ENCODE peak calls at places on chromosomes 3 and 15, in four cellular contexts. A is neural progenitor cell, M is A549, D is tibial artery. U is an unnamed sample.

GRCh38 chr3:151268267-151269235 is 9.8 kb downstream of the P2RY14 start:
- DNase-seq in A (no peak), M (no peak), D (no peak), U (no peak)

GRCh38 chr15:29822685-29823459 is 604 bp upstream of the TJP1 start:
- DNase-seq in A (peak; percentile 31), M (peak; percentile 65), D (peak; percentile 73), U (peak; percentile 79)

GRCh38 chr3:195159819-195160175 is 111.2 kb downstream of the XXYLT1 start:
- DNase-seq in A (no peak), M (no peak), D (no peak), U (no peak)

GRCh38 chr15:90145259-90145658 is 43.0 kb upstream of the IDH2 start:
- DNase-seq in A (no peak), M (no peak), D (no peak), U (no peak)

GRCh38 chr3:130731817-130732216 is 14.8 kb downstream of the PIK3R4 start:
- DNase-seq in A (no peak), M (no peak), D (no peak), U (no peak)

GRCh38 chr3:139710212-139710611 is 32.4 kb upstream of the NMNAT3 start:
- DNase-seq in A (no peak), M (no peak), D (no peak), U (no peak)

GRCh38 chr3:13574798-13575451 is 26.0 kb downstream of the FBLN2 start:
- DNase-seq in A (peak; percentile 24), M (no peak), D (no peak), U (no peak)

GRCh38 chr3:16171825-16172224 is 2.7 kb upstream of the GALNT15 start:
- DNase-seq in A (no peak), M (no peak), D (no peak), U (no peak)

GRCh38 chr15:44296625-44297524 is 8.4 kb downstream of the GOLM2 start:
- DNase-seq in A (no peak), M (peak; percentile 35), D (no peak), U (no peak)

GRCh38 chr3:158732856-158733200 is 571 bp upstream of the RARRES1 start:
- DNase-seq in A (no peak), M (no peak), D (no peak), U (no peak)

GRCh38 chr3:191455257-191455952 is 5.6 kb upstream of the PYDC2 start:
- DNase-seq in A (no peak), M (no peak), D (no peak), U (no peak)

GRCh38 chr15:59170295-59170881 is 36.3 kb upstream of the LDHAL6B start:
- DNase-seq in A (peak; percentile 27), M (no peak), D (peak; percentile 78), U (peak; percentile 39)

GRCh38 chr15:71599404-71600225 is 210.7 kb upstream of the NR2E3 start:
- DNase-seq in A (no peak), M (no peak), D (no peak), U (no peak)

GRCh38 chr3:89059201-89059600 is 48.2 kb upstream of the EPHA3 start:
- DNase-seq in A (no peak), M (no peak), D (peak; percentile 49), U (no peak)

GRCh38 chr3:112676659-112677234 is 35.8 kb upstream of the CCDC80 start:
- DNase-seq in A (peak; percentile 8), M (peak; percentile 74), D (peak; percentile 68), U (peak; percentile 41)

GRCh38 chr3:150545419-150546225 is 674 bp downstream of the SERP1 start:
- DNase-seq in A (peak; percentile 11), M (no peak), D (no peak), U (no peak)

GRCh38 chr15:42137461-42138261 is 18.8 kb downstream of the PLA2G4F start:
- DNase-seq in A (peak; percentile 79), M (peak; percentile 43), D (no peak), U (no peak)

GRCh38 chr3:11415099-11415498 is 142.9 kb downstream of the ATG7 start:
- DNase-seq in A (no peak), M (no peak), D (no peak), U (no peak)

GRCh38 chr3:120652896-120653545 is 29.0 kb downstream of the HGD start:
- DNase-seq in A (no peak), M (no peak), D (no peak), U (no peak)

GRCh38 chr3:127483902-127484591 is 106.5 kb downstream of the TPRA1 start:
- DNase-seq in A (no peak), M (no peak), D (peak; percentile 10), U (no peak)

GRCh38 chr3:24363242-24363641 is 131.4 kb downstream of the THRB start:
- DNase-seq in A (no peak), M (no peak), D (no peak), U (no peak)

GRCh38 chr3:65974505-65974904 is 64.2 kb downstream of the MAGI1 start:
- DNase-seq in A (no peak), M (no peak), D (no peak), U (no peak)
- TF ChIP-seq CTCF in A (no peak), M (no peak), D (no peak), U (no peak)

GRCh38 chr15:67185621-67186225 is 68.7 kb downstream of the AAGAB start:
- DNase-seq in A (no peak), M (no peak), D (peak; percentile 19), U (no peak)

GRCh38 chr15:67183443-67184169 is 70.9 kb downstream of the AAGAB start:
- DNase-seq in A (no peak), M (no peak), D (peak; percentile 33), U (no peak)

GRCh38 chr15:67184208-67184925 is 70.1 kb downstream of the AAGAB start:
- DNase-seq in A (no peak), M (no peak), D (peak; percentile 19), U (no peak)

GRCh38 chr15:67186226-67186649 is 68.2 kb downstream of the AAGAB start:
- DNase-seq in A (no peak), M (no peak), D (peak; percentile 75), U (peak; percentile 85)

DNA sequence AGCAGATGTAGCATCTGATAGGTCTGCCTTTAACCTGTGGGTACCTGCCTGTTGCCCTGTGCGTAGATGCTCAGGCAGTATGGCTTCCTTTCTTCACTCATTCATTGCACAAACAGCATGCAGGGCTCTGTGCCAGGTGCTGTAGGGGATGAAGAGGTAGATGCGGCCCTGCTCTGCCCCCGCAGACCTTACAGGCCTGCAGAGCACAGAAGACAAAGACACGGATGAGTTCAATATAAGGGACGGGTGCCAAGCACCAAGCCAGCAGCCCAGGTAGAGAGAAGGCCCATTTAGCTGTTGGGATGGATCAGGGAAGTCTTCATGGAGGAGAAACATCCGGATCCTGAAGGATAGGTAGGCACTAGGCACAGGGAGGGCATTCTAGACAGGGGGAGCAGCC is 69.4 kb downstream of the AAGAB start:
- DNase-seq in A (no peak), M (no peak), D (peak; percentile 26), U (no peak)
- H3K27ac ChIP-seq in A (no peak overlapping the region), M (peak overlapping the region; percentile 15), D (peak overlapping the region; percentile 51), U (peak overlapping the region; percentile 81)

GRCh38 chr3:179446501-179446900 is 4.8 kb downstream of the GNB4 start:
- DNase-seq in A (peak; percentile 39), M (no peak), D (no peak), U (no peak)
- TF ChIP-seq CTCF in A (peak; percentile 54), M (peak; percentile 34), D (no peak), U (no peak)

GRCh38 chr3:193240850-193241706 is at the start of gene PLAAT1:
- DNase-seq in A (peak; percentile 89), M (peak; percentile 39), D (no peak), U (peak; percentile 70)
- H3K27ac ChIP-seq in A (no peak within 1 kb of the TSS), M (peak within 1 kb of the TSS; percentile 75), D (peak within 1 kb of the TSS; percentile 41), U (no peak within 1 kb of the TSS)

GRCh38 chr15:45458746-45459403 is 63.7 kb downstream of the SLC30A4 start:
- DNase-seq in A (peak; percentile 65), M (no peak), D (peak; percentile 64), U (peak; percentile 77)

GRCh38 chr15:45457641-45458539 is 64.7 kb downstream of the SLC30A4 start:
- DNase-seq in A (peak; percentile 83), M (peak; percentile 41), D (peak; percentile 51), U (peak; percentile 57)

GRCh38 chr15:45454825-45455224 is 67.7 kb downstream of the SLC30A4 start:
- DNase-seq in A (no peak), M (peak; percentile 59), D (peak; percentile 44), U (peak; percentile 41)

GRCh38 chr15:45457215-45457614 is 65.3 kb downstream of the SLC30A4 start:
- DNase-seq in A (no peak), M (no peak), D (no peak), U (no peak)

DNA sequence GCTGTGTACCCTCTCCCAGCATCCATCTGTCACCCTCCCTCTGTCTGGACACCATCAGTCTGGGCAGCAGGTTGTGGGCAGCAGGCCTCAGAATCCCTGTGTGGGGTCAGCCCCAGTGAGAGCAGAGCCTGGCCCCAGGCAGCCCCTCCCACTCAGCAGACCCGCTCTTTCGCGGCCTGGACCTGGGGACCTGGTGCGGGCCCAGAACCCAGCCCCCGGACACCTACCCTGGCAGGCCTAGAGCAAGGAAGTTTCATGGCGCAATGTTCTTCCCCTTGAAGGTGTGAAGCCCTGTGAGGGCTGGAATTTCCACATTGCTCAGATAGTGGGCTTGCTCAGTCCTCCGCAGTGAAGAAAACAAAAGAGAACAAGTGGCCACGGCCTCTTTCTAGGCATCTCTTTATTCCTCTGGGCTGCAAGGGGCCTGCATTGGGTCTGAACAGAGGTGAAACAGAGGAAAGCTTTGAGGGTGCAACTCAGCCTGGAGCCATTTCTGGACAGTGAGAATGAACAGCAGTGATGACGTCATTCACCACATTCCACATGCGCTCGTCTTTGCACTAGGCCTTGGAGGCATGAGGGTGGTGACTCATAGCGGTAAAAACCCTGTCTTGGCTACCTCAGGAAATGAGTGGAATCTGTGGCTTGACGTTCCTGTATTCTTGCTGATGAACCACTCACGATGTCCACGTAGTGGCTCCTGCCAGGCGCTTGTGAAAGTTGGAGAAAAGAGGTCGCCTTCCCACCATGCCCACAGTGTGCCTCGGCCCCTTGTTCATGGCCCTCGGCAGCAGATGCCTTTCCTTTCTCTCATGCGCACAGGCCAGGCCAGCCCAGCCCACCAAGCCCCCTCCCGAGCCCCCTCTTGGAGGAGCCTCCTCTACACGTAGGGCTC is 66.1 kb downstream of the SLC30A4 start:
- DNase-seq in A (no peak), M (peak; percentile 89), D (peak; percentile 58), U (peak; percentile 28)
- TF ChIP-seq CTCF in A (no peak), M (no peak), D (no peak), U (no peak)

GRCh38 chr15:55224892-55225291 is 28.2 kb upstream of the RSL24D1 start:
- DNase-seq in A (no peak), M (no peak), D (no peak), U (no peak)

GRCh38 chr15:55226127-55226526 is 29.4 kb upstream of the RSL24D1 start:
- DNase-seq in A (no peak), M (no peak), D (no peak), U (no peak)

GRCh38 chr15:55218068-55218467 is 21.3 kb upstream of the RSL24D1 start:
- DNase-seq in A (no peak), M (no peak), D (no peak), U (no peak)

GRCh38 chr15:55222588-55222987 is 25.8 kb upstream of the RSL24D1 start:
- DNase-seq in A (no peak), M (no peak), D (no peak), U (no peak)

GRCh38 chr15:55221090-55222011 is 24.6 kb upstream of the RSL24D1 start:
- DNase-seq in A (no peak), M (peak; percentile 20), D (no peak), U (no peak)
- H3K27ac ChIP-seq in A (no peak overlapping the region), M (peak overlapping the region; percentile 82), D (peak overlapping the region; percentile 52), U (no peak overlapping the region)